ENCODE peak calls at places on chromosomes 3 and 15, in eight cellular contexts. B is SK-N-SH, N is GM23338, W is HCT116, K is stomach, C is sigmoid colon, M is spleen, T is K562. S is an unnamed sample.

GRCh38 chr15:45855907-45856579 is 221.2 kb downstream of the SQOR start:
- DNase-seq in B (no peak), N (no peak), W (no peak), K (no peak), C (no peak), M (no peak), T (no peak), S (no peak)

GRCh38 chr3:152835311-152836102 is 576 bp downstream of the P2RY1 start:
- DNase-seq in B (peak; percentile 62), N (peak; percentile 75), W (no peak), K (peak; percentile 33), C (peak; percentile 80), M (peak; percentile 84), T (peak; percentile 56), S (peak; percentile 21)

GRCh38 chr3:185737020-185737419 is 87.8 kb downstream of the IGF2BP2 start:
- DNase-seq in B (no peak), N (no peak), W (no peak), K (no peak), C (no peak), M (no peak), T (no peak), S (no peak)

GRCh38 chr3:30343861-30344260 is 262.5 kb upstream of the TGFBR2 start:
- DNase-seq in B (no peak), N (no peak), W (no peak), K (no peak), C (no peak), M (no peak), T (no peak), S (no peak)

GRCh38 chr3:59774613-59775012 is 724.8 kb upstream of the CFAP20DC start:
- DNase-seq in B (no peak), N (no peak), W (no peak), K (no peak), C (no peak), M (no peak), T (no peak), S (no peak)

GRCh38 chr3:29318251-29318650 is 37.4 kb downstream of the RBMS3 start:
- DNase-seq in B (no peak), N (no peak), W (no peak), K (no peak), C (no peak), M (no peak), T (no peak), S (no peak)

GRCh38 chr3:15063656-15064286 is 1.3 kb downstream of the MRPS25 start:
- DNase-seq in B (peak; percentile 32), N (no peak), W (no peak), K (no peak), C (no peak), M (no peak), T (peak; percentile 45), S (no peak)

GRCh38 chr3:50515565-50516047 is 12.2 kb upstream of the CACNA2D2 start:
- DNase-seq in B (peak; percentile 85), N (peak; percentile 70), W (no peak), K (no peak), C (no peak), M (peak; percentile 88), T (peak; percentile 26), S (no peak)

GRCh38 chr3:187735837-187736236 is 9.4 kb downstream of the BCL6 start:
- DNase-seq in B (no peak), N (no peak), W (no peak), K (no peak), C (no peak), M (no peak), T (no peak), S (no peak)

GRCh38 chr15:98160236-98160635 is 199.7 kb downstream of the ARRDC4 start:
- DNase-seq in B (no peak), N (no peak), W (no peak), K (no peak), C (no peak), M (no peak), T (no peak), S (no peak)

GRCh38 chr3:97350976-97351375 is 413.6 kb upstream of the ARL6 start:
- DNase-seq in B (no peak), N (no peak), W (no peak), K (no peak), C (no peak), M (no peak), T (no peak), S (no peak)

GRCh38 chr3:126407412-126408044 is 12.8 kb downstream of the CFAP100 start:
- DNase-seq in B (peak; percentile 72), N (no peak), W (no peak), K (no peak), C (no peak), M (no peak), T (no peak), S (no peak)

GRCh38 chr15:81160312-81161214 is 26.5 kb downstream of the CFAP161 start:
- DNase-seq in B (peak; percentile 83), N (no peak), W (no peak), K (no peak), C (peak; percentile 75), M (no peak), T (no peak), S (no peak)

GRCh38 chr15:83200162-83200561 is 7.5 kb downstream of the HDGFL3 start:
- DNase-seq in B (no peak), N (no peak), W (no peak), K (no peak), C (no peak), M (no peak), T (no peak), S (no peak)

GRCh38 chr3:188683032-188683491 is 488.7 kb upstream of the TPRG1 start:
- DNase-seq in B (no peak), N (no peak), W (no peak), K (no peak), C (no peak), M (no peak), T (no peak), S (no peak)

DNA sequence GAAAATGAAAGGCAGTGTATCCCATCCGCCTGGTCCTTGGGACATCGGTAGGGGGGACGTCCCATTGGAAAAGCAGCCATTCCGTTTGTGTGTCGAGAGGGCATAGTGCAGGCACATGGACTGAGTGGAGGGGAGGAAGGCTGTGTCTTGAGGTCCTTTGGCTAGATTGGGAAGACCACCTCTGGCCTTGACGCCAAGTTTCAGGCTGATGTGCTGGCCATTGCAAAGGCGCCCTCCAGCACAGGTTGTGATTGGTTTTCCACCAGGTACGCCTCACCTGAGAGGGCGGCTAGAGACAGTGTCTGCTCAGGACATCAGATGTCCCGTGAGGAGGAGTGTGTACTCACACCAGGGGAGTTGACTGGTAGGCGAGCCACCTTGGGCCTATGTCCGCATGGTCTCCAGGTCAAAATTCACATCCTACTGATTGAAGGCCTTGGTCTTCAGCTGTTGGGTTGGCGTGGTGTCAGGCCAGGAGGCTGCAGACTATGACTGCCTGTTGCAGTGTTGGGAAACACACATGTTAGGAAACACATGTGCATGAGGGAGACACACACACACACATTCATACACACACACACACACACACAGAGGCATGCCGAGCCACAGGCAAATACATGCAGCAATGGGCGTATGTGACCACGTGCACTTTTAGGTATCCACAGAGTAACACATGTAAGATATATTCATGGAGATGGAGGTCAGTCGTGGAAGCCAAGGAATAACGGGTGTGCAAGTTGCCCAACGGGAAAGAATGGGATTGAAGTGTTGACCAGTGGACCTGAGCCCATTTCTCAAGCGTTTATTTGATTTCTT is 98.4 kb downstream of the SNRPN start:
- DNase-seq in B (no peak), N (no peak), W (no peak), K (peak; percentile 11), C (peak; percentile 29), M (peak; percentile 70), T (no peak), S (no peak)
- H3K4me3 ChIP-seq in B (no peak overlapping the region), N (no peak overlapping the region), W (no peak overlapping the region), K (no peak overlapping the region), C (no peak overlapping the region), M (no peak overlapping the region), T (no peak overlapping the region), S (no peak overlapping the region)

GRCh38 chr3:171804618-171805389 is 5.5 kb downstream of the PLD1 start:
- DNase-seq in B (no peak), N (no peak), W (no peak), K (no peak), C (no peak), M (no peak), T (no peak), S (no peak)

GRCh38 chr3:171803044-171803443 is 7.2 kb downstream of the PLD1 start:
- DNase-seq in B (no peak), N (no peak), W (no peak), K (no peak), C (no peak), M (no peak), T (no peak), S (no peak)

GRCh38 chr3:171799501-171799900 is 10.8 kb downstream of the PLD1 start:
- DNase-seq in B (no peak), N (no peak), W (no peak), K (no peak), C (no peak), M (no peak), T (no peak), S (no peak)

GRCh38 chr3:171802601-171802956 is 7.7 kb downstream of the PLD1 start:
- DNase-seq in B (no peak), N (no peak), W (no peak), K (no peak), C (no peak), M (no peak), T (no peak), S (no peak)

DNA sequence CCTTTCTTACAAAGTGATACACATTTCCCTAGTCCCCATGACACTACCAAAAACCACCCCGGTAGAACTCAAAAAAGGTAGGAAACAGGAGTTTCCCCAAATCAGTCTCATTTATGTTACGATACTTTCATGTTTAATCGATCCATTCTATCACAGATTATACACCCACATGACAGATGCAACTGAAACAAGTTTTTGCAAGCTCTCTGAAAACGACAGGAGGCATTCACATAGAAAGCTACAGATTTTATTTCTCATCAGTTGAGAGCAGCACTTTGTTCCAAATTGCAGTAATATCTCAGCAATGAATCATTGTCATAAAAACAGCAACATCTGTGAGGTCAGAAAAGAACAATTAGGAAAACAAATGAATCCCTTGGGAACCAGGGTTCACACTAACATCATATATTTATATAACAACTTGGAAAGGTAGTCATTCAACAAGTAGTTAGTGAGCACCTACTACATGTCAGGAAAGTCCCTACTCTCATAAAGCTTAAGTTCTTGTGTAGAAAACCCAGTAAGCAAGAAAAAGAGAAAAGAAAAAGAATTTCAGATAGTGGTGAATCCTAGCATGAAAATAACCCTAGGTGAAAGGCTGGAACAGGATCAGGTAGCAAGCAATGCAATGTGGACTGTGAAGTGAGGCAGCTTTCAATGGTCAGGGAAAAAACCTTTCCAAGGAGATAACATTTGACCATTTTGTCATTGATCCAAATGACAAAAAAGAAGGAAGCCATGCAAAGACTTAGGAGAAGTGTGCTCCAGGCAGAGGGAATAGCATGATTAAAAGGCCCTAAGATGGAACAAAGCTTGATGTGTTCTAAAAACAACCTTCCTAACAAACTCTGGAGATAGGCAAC is 8.3 kb downstream of the PLD1 start:
- DNase-seq in B (no peak), N (no peak), W (no peak), K (no peak), C (no peak), M (no peak), T (no peak), S (no peak)
- TF ChIP-seq POLR2AphosphoS5 in B (no peak), N (no peak), W (no peak), K (no peak), C (peak; percentile 65), M (no peak), T (no peak), S (no peak)

GRCh38 chr3:73746610-73747009 is 121.9 kb upstream of the PDZRN3 start:
- DNase-seq in B (peak; percentile 12), N (no peak), W (no peak), K (no peak), C (no peak), M (no peak), T (no peak), S (no peak)
- H3K4me3 ChIP-seq in B (no peak overlapping the region), N (no peak overlapping the region), W (no peak overlapping the region), K (no peak overlapping the region), C (no peak overlapping the region), M (no peak overlapping the region), T (no peak overlapping the region), S (no peak overlapping the region)

GRCh38 chr3:37492977-37493471 is 318.6 kb upstream of the LRRFIP2 start:
- DNase-seq in B (peak; percentile 77), N (no peak), W (no peak), K (no peak), C (no peak), M (no peak), T (no peak), S (peak; percentile 70)
- TF ChIP-seq POLR2AphosphoS5 in B (no peak), N (no peak), W (no peak), K (no peak), C (no peak), M (no peak), T (no peak), S (no peak)